ENCODE peak calls at places on chromosomes 5 and 9, in eight cellular contexts. D is GM12878, B is stomach, E is GM23338, F is transverse colon, C is sigmoid colon, S is HepG2, O is prostate gland. K is an unnamed sample. For H3K4me1, the result is how much of the 10 kb centered on the place peaks cover.

GRCh38 chr9:83649515-83649914 is 26.6 kb downstream of the IDNK start:
- DNase-seq in D (no peak), B (no peak), E (peak), F (no peak), C (no peak), S (no peak), O (no peak), K (no peak)

GRCh38 chr5:172985596-172985995 is 2.0 kb downstream of the ATP6V0E1 start:
- DNase-seq in D (no peak), B (no peak), E (no peak), F (no peak), C (no peak), S (no peak), O (no peak), K (no peak)

GRCh38 chr5:148382961-148383360 is 797 bp upstream of the FBXO38 start:
- DNase-seq in D (no peak), B (no peak), E (no peak), F (no peak), C (no peak), S (no peak), O (no peak), K (no peak)

GRCh38 chr5:54883374-54884194 is 101.8 kb downstream of the ESM1 start:
- DNase-seq in D (no peak), B (peak), E (peak), F (peak), C (peak), S (no peak), O (peak), K (peak)

GRCh38 chr9:133342570-133342969 is 5.4 kb downstream of the MED22 start:
- DNase-seq in D (no peak), B (no peak), E (peak), F (no peak), C (no peak), S (no peak), O (no peak), K (peak)

GRCh38 chr9:123753011-123753410 is 176.9 kb downstream of the DENND1A start:
- DNase-seq in D (no peak), B (no peak), E (no peak), F (no peak), C (no peak), S (no peak), O (no peak), K (no peak)

GRCh38 chr9:78612089-78612488 is 315.2 kb downstream of the PSAT1 start:
- DNase-seq in D (no peak), B (no peak), E (no peak), F (no peak), C (no peak), S (no peak), O (no peak), K (no peak)

GRCh38 chr5:96338624-96339023 is 94.4 kb downstream of the PCSK1 start:
- DNase-seq in D (no peak), B (peak), E (no peak), F (peak), C (peak), S (peak), O (peak), K (no peak)

GRCh38 chr9:114880276-114880891 is 50.0 kb downstream of the TNFSF8 start:
- DNase-seq in D (no peak), B (no peak), E (no peak), F (no peak), C (no peak), S (no peak), O (no peak), K (no peak)

GRCh38 chr5:20601678-20602100 is 613.7 kb upstream of the CDH18 start:
- DNase-seq in D (no peak), B (no peak), E (peak), F (no peak), C (no peak), S (no peak), O (no peak), K (no peak)

GRCh38 chr9:70205366-70206020 is 53.3 kb upstream of the SMC5 start:
- DNase-seq in D (no peak), B (no peak), E (no peak), F (no peak), C (peak), S (no peak), O (peak), K (no peak)

GRCh38 chr5:157963761-157964160 is 104.8 kb upstream of the CLINT1 start:
- DNase-seq in D (no peak), B (no peak), E (no peak), F (no peak), C (no peak), S (no peak), O (no peak), K (no peak)

GRCh38 chr5:127290019-127290945 is at the start of gene MEGF10:
- DNase-seq in D (no peak), B (no peak), E (peak), F (peak), C (no peak), S (peak), O (peak), K (no peak)

GRCh38 chr5:109485030-109485429 is 75.3 kb upstream of the PJA2 start:
- DNase-seq in D (no peak), B (peak), E (no peak), F (peak), C (peak), S (peak), O (peak), K (no peak)

GRCh38 chr5:136020383-136021015 is 8.3 kb upstream of the TGFBI start:
- DNase-seq in D (no peak), B (no peak), E (no peak), F (peak), C (peak), S (peak), O (no peak), K (no peak)

GRCh38 chr5:172636279-172637050 is 4.6 kb upstream of the NEURL1B start:
- DNase-seq in D (no peak), B (no peak), E (no peak), F (no peak), C (no peak), S (no peak), O (no peak), K (no peak)

GRCh38 chr5:83149671-83150070 is 72.3 kb downstream of the XRCC4 start:
- DNase-seq in D (no peak), B (no peak), E (no peak), F (no peak), C (no peak), S (no peak), O (no peak), K (no peak)

GRCh38 chr5:67221487-67222242 is 25.1 kb upstream of the CD180 start:
- DNase-seq in D (no peak), B (no peak), E (no peak), F (peak), C (no peak), S (no peak), O (no peak), K (peak)

GRCh38 chr9:135519179-135519971 is 1.9 kb upstream of the LCN1 start:
- DNase-seq in D (no peak), B (peak), E (no peak), F (no peak), C (no peak), S (no peak), O (no peak), K (no peak)

GRCh38 chr9:111974092-111974681 is 77.6 kb downstream of the UGCG start:
- DNase-seq in D (no peak), B (peak), E (no peak), F (no peak), C (no peak), S (no peak), O (no peak), K (no peak)

GRCh38 chr5:158701406-158702177 is 398.1 kb downstream of the EBF1 start:
- DNase-seq in D (no peak), B (no peak), E (no peak), F (no peak), C (no peak), S (no peak), O (no peak), K (no peak)

GRCh38 chr9:127949827-127950512 is 12.3 kb upstream of the DPM2 start:
- DNase-seq in D (no peak), B (no peak), E (no peak), F (no peak), C (no peak), S (peak), O (no peak), K (no peak)

GRCh38 chr9:15622596-15622995 is 69.8 kb downstream of the CCDC171 start:
- DNase-seq in D (no peak), B (no peak), E (peak), F (no peak), C (no peak), S (no peak), O (no peak), K (no peak)

GRCh38 chr9:137236238-137236935 is 4.7 kb upstream of the TUBB4B start:
- DNase-seq in D (no peak), B (peak), E (peak), F (peak), C (peak), S (peak), O (peak), K (peak)

GRCh38 chr9:122334916-122335315 is 35.9 kb upstream of the PTGS1 start:
- DNase-seq in D (no peak), B (no peak), E (no peak), F (no peak), C (no peak), S (no peak), O (no peak), K (no peak)

GRCh38 chr9:136876476-136876875 is 9.8 kb upstream of the TRAF2 start:
- DNase-seq in D (no peak), B (no peak), E (no peak), F (no peak), C (no peak), S (no peak), O (no peak), K (no peak)

GRCh38 chr5:121693864-121694263 is 157.8 kb upstream of the FTMT start:
- DNase-seq in D (no peak), B (no peak), E (no peak), F (no peak), C (no peak), S (no peak), O (no peak), K (no peak)

GRCh38 chr5:136174021-136174659 is 18.8 kb downstream of the SMIM32 start:
- DNase-seq in D (peak), B (no peak), E (peak), F (no peak), C (no peak), S (peak), O (no peak), K (no peak)

GRCh38 chr5:158684469-158684868 is 415.2 kb downstream of the EBF1 start:
- DNase-seq in D (no peak), B (no peak), E (no peak), F (no peak), C (no peak), S (no peak), O (no peak), K (no peak)

GRCh38 chr5:98769256-98770157 is 4.0 kb upstream of the RGMB start:
- DNase-seq in D (no peak), B (peak), E (peak), F (peak), C (peak), S (no peak), O (no peak), K (peak)

GRCh38 chr5:174723979-174724483 is 351 bp upstream of the MSX2 start:
- DNase-seq in D (no peak), B (no peak), E (peak), F (no peak), C (peak), S (no peak), O (no peak), K (no peak)

GRCh38 chr5:174726916-174727793 is 2.8 kb downstream of the MSX2 start:
- DNase-seq in D (no peak), B (no peak), E (peak), F (no peak), C (peak), S (no peak), O (no peak), K (no peak)

GRCh38 chr5:174724484-174725260 is at the start of gene MSX2:
- DNase-seq in D (no peak), B (peak), E (peak), F (peak), C (peak), S (no peak), O (peak), K (peak)

GRCh38 chr5:174725991-174726601 is 1.7 kb downstream of the MSX2 start:
- DNase-seq in D (no peak), B (no peak), E (no peak), F (no peak), C (peak), S (no peak), O (no peak), K (no peak)

GRCh38 chr5:174725261-174725990 is 1.0 kb downstream of the MSX2 start:
- DNase-seq in D (no peak), B (no peak), E (no peak), F (no peak), C (no peak), S (no peak), O (no peak), K (no peak)
- H3K4me3 ChIP-seq in D (no peak), B (peak), E (peak), F (peak), C (peak), S (no peak), O (peak), K (peak)

GRCh38 chr9:130780865-130781504 is 54.1 kb upstream of the ABL1 start:
- DNase-seq in D (no peak), B (no peak), E (no peak), F (peak), C (peak), S (no peak), O (no peak), K (no peak)
- TF ChIP-seq POLR2AphosphoS5 in D (no peak), B (peak), E (no peak), F (peak), C (peak), S (no peak), O (peak), K (no peak)

GRCh38 chr5:176866913-176867312 is 32.2 kb downstream of the HK3 start:
- DNase-seq in D (no peak), B (no peak), E (peak), F (no peak), C (no peak), S (no peak), O (no peak), K (no peak)
- H3K4me1 ChIP-seq in D (under half), B (under half), E (under half), F (under half), C (under half), S (under half), O (under half), K (under half)

GRCh38 chr9:109821711-109822110 is 41.7 kb downstream of the PALM2AKAP2 start:
- DNase-seq in D (no peak), B (no peak), E (no peak), F (no peak), C (no peak), S (no peak), O (no peak), K (no peak)

GRCh38 chr9:109816490-109816889 is 36.5 kb downstream of the PALM2AKAP2 start:
- DNase-seq in D (no peak), B (no peak), E (no peak), F (no peak), C (no peak), S (peak), O (no peak), K (no peak)

GRCh38 chr9:109817146-109817845 is 37.3 kb downstream of the PALM2AKAP2 start:
- DNase-seq in D (no peak), B (no peak), E (no peak), F (no peak), C (no peak), S (no peak), O (no peak), K (no peak)

GRCh38 chr9:109815366-109815947 is 35.5 kb downstream of the PALM2AKAP2 start:
- DNase-seq in D (no peak), B (no peak), E (no peak), F (no peak), C (no peak), S (peak), O (no peak), K (no peak)

GRCh38 chr9:109817846-109818472 is 38.0 kb downstream of the PALM2AKAP2 start:
- DNase-seq in D (peak), B (peak), E (peak), F (peak), C (peak), S (peak), O (peak), K (no peak)
- H3K4me3 ChIP-seq in D (no peak), B (no peak), E (no peak), F (no peak), C (no peak), S (no peak), O (no peak), K (no peak)

GRCh38 chr5:150582281-150582791 is 58.1 kb upstream of the SYNPO start:
- DNase-seq in D (no peak), B (peak), E (no peak), F (peak), C (peak), S (peak), O (no peak), K (no peak)
- TF ChIP-seq POLR2AphosphoS5 in D (no peak), B (no peak), E (no peak), F (peak), C (no peak), S (no peak), O (no peak), K (no peak)

DNA sequence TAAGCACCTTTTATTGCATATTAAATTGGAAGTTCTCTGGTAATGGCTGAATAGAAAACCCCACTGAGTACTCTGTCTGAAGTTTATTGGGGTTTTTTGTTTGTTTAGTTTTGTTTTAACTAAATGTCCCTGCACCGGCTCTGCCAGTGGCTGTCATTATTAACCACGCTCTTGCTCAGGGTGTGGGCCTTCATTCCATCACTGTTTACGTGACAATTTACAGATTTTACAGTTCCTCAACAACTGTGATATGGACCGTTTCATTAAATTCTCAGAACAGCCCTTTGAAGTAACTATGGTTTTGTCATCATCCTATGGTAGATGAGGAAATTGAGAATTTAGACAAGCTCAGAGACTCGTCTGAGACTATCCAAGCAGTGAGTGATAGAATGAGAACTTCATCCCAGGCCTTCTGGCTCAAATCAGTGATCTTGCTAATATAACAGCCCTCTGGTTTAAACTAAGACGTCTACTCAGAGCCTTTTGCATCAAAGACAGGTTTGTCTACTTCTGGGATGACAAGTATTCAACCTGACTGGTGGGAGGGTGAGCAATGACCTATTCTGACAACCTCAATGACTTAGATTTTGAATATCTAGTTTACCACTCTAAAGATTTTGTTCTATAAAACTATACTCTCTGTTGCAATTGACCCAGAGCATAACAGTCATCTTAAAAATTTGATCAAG is 77.3 kb upstream of the MAP3K1 start:
- DNase-seq in D (no peak), B (no peak), E (no peak), F (no peak), C (no peak), S (no peak), O (no peak), K (no peak)
- H3K4me1 ChIP-seq in D (under half), B (under half), E (under half), F (under half), C (under half), S (under half), O (under half), K (under half)

GRCh38 chr9:13429271-13429670 is 149.8 kb upstream of the MPDZ start:
- DNase-seq in D (no peak), B (no peak), E (no peak), F (no peak), C (no peak), S (no peak), O (no peak), K (no peak)

GRCh38 chr9:13427587-13427986 is 148.1 kb upstream of the MPDZ start:
- DNase-seq in D (no peak), B (no peak), E (peak), F (no peak), C (no peak), S (peak), O (peak), K (no peak)

GRCh38 chr9:13432914-13433313 is 153.4 kb upstream of the MPDZ start:
- DNase-seq in D (no peak), B (no peak), E (no peak), F (no peak), C (no peak), S (no peak), O (no peak), K (no peak)

GRCh38 chr9:13431137-13431536 is 151.6 kb upstream of the MPDZ start:
- DNase-seq in D (no peak), B (no peak), E (peak), F (no peak), C (no peak), S (no peak), O (no peak), K (no peak)

GRCh38 chr9:13430717-13431116 is 151.2 kb upstream of the MPDZ start:
- DNase-seq in D (no peak), B (no peak), E (no peak), F (no peak), C (no peak), S (no peak), O (no peak), K (no peak)
- H3K4me3 ChIP-seq in D (no peak), B (no peak), E (no peak), F (no peak), C (no peak), S (no peak), O (no peak), K (no peak)

GRCh38 chr5:50958852-50959457 is 292.5 kb downstream of the PARP8 start:
- DNase-seq in D (no peak), B (no peak), E (peak), F (no peak), C (no peak), S (peak), O (peak), K (no peak)

GRCh38 chr5:50966986-50967385 is 300.5 kb downstream of the PARP8 start:
- DNase-seq in D (no peak), B (no peak), E (peak), F (no peak), C (no peak), S (no peak), O (no peak), K (no peak)

GRCh38 chr5:50963647-50964584 is 297.5 kb downstream of the PARP8 start:
- DNase-seq in D (no peak), B (no peak), E (peak), F (no peak), C (no peak), S (no peak), O (no peak), K (no peak)

GRCh38 chr5:50965621-50966362 is 299.4 kb downstream of the PARP8 start:
- DNase-seq in D (no peak), B (no peak), E (peak), F (no peak), C (no peak), S (no peak), O (no peak), K (peak)

DNA sequence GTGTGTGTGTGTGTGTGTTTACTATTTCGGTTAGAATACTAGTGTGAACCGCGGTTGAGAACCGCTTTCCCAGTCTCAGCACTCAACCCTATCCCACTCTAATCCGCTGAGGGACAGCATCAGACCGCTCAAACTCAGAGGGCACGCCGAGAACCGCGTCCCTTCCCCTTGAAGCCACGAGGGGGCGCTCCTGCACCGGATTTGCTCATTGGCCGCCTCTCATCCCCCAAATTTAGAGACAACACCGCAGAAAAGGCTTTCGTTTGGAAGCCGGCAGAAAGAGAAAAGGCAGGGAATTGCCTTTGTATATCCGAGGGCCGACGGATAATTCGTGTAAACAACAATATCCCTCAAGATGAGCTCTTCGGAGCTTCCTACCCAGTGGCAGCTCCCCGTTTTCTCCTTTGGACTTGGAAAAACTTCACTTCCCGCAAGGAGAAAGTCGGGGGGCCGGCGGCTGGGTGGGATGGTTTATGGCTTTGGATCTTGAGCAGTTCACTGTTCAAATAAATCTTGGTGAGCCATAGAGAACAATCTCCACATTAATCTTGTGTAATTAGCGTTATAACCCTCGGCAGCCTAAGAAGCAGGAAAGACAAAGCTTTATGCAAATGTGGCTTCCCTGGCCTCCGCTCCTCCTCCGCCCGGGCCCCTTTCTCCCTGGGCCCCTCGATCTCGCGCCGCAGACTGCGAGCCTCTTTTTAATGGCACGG is 296.7 kb downstream of the PARP8 start:
- DNase-seq in D (no peak), B (peak), E (peak), F (peak), C (peak), S (peak), O (peak), K (peak)
- TF ChIP-seq POLR2AphosphoS5 in D (no peak), B (peak), E (no peak), F (no peak), C (no peak), S (no peak), O (peak), K (no peak)